ENCODE peak calls at places on chromosomes 11 and 22, in eight cellular contexts. K is thyroid gland, N is omental fat pad, I is choroid plexus epithelial cell, S is H9, R is fibroblast of lung, Q is mesothelial cell of epicardium, C is GM13977. L is an unnamed sample.

GRCh38 chr22:49462291-49462690 is 365.4 kb downstream of the BRD1 start:
- DNase-seq in K (no peak), N (no peak), I (no peak), S (no peak), R (no peak), Q (no peak), C (no peak), L (no peak)

GRCh38 chr11:34356576-34356917 is 1.3 kb downstream of the ABTB2 start:
- DNase-seq in K (no peak), N (no peak), I (peak; percentile 44), S (peak; percentile 61), R (peak; percentile 81), Q (peak; percentile 41), C (peak; percentile 19), L (no peak)

GRCh38 chr22:27032121-27032761 is 374.9 kb downstream of the MIAT start:
- DNase-seq in K (no peak), N (no peak), I (peak; percentile 46), S (peak; percentile 82), R (peak; percentile 6), Q (no peak), C (no peak), L (no peak)

GRCh38 chr11:13434247-13435205 is 28.5 kb downstream of the BTBD10 start:
- DNase-seq in K (no peak), N (no peak), I (no peak), S (no peak), R (peak; percentile 28), Q (no peak), C (no peak), L (no peak)

GRCh38 chr22:40400173-40400572 is 29.8 kb downstream of the SGSM3 start:
- DNase-seq in K (no peak), N (no peak), I (no peak), S (no peak), R (no peak), Q (no peak), C (peak; percentile 62), L (peak; percentile 49)

GRCh38 chr11:74357449-74357848 is 40.8 kb downstream of the PGM2L1 start:
- DNase-seq in K (no peak), N (no peak), I (no peak), S (no peak), R (no peak), Q (no peak), C (no peak), L (no peak)

GRCh38 chr22:40951795-40952602 is 821 bp downstream of the RBX1 start:
- DNase-seq in K (no peak), N (no peak), I (no peak), S (no peak), R (no peak), Q (no peak), C (peak; percentile 25), L (no peak)

GRCh38 chr11:65898656-65899355 is 1.4 kb downstream of the FOSL1 start:
- DNase-seq in K (no peak), N (no peak), I (peak; percentile 34), S (no peak), R (no peak), Q (no peak), C (no peak), L (no peak)

DNA sequence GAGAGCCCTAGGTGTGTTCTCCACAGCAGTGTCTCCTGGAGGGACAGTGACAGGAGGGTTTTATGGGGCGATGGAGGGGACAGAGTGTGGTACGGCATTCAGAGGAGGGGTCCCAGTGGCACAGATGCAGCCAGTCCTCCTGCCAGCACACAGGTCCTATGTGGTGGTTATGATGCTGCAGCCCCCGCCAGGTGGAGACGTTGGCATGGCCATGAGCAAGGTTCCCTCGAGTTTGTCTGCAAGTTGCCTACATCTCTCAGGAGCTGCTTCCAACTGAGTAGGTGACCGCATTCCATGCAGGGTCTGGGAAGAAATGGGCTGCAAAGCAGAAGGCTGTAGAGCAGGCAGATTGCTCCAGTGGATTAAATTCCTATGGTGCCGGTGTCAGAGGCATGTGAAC is 646.0 kb downstream of the TBC1D22A start:
- DNase-seq in K (no peak), N (no peak), I (no peak), S (no peak), R (no peak), Q (peak; percentile 1), C (no peak), L (no peak)
- TF ChIP-seq CTCF in K (no peak), N (no peak), I (no peak), S (no peak), R (no peak), Q (no peak), C (no peak), L (no peak)

DNA sequence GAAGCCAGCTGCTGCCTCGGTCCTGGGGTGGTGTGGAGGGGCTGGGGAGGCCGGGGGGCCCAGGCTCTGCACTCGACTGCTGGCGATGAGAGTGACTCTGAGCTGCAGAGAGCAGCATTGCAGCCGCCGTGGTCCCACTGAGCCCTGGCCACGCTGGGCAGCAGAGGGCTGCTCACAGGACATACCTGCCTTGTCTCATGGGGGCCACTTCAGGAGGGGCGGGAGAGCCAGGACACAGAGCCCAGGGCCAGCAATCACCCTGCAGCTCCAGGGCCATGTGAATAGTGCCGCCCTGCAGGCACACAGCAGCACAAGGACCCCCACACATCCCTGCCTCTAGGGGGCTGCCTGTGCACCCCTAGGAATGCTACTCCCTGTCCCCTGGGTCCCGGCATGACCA is 147.0 kb downstream of the CRYBB2 start:
- DNase-seq in K (no peak), N (no peak), I (no peak), S (no peak), R (no peak), Q (no peak), C (no peak), L (no peak)
- TF ChIP-seq CTCF in K (no peak), N (no peak), I (no peak), S (peak; percentile 40), R (no peak), Q (no peak), C (no peak), L (no peak)

DNA sequence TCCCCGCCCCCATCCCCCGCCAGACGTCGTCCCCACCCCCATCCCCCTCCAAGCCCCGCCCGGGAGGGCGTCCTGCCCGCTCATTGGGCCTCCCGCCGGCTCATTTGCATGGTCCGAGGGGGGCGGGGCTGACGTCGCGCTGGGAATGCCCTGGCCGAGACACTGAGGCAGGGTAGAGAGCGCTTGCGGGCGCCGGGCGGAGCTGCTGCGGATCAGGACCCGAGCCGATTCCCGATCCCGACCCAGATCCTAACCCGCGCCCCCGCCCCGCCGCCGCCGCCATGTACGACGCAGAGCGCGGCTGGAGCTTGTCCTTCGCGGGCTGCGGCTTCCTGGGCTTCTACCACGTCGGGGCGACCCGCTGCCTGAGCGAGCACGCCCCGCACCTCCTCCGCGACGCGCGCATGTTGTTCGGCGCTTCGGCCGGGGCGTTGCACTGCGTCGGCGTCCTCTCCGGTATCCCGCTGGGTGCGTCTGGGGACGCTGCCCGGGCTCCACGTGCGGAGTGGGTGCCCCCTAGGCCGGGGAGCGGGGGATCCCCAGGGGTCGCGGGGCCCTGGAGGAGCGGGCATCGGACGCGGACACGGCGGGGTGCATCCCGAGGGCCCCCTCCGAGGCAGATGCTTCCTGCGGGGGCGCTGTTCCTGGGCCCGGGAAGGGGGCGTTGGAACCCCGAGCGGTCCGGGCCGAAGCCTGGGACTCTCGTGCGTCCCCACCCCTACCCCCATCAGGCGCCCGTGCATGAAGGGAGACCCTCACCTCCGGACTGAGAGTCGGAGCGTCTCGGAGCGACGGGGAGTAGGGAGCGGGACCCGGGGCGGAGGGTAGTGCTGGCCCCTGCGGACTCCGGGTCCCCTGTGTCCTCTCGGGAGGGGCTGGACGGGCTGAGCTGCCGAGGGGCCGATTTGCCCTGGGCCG is at the start of gene PNPLA3:
- DNase-seq in K (peak; percentile 87), N (peak; percentile 86), I (peak; percentile 90), S (peak; percentile 95), R (peak; percentile 88), Q (peak; percentile 97), C (peak; percentile 89), L (peak; percentile 60)
- TF ChIP-seq CTCF in K (no peak), N (no peak), I (peak; percentile 44), S (peak; percentile 61), R (no peak), Q (no peak), C (no peak), L (no peak)

DNA sequence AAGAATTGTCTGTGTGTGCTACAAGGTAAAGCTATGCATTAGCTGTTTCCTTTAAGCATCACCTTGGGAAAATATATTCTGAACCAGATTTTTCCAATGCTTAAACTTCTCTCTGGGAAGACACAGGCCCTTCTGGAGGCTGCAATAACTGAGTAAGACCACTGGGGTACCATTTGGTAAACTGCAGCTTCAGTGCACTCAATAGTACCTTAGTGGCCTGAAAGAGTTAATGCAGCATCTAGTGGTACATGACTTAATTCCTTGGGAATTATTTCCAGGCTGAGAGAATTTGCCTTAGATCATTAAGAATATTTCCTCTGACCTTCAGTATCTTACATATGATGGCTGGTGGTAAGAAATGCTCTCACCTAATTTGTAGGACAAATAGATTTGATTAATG is 727.4 kb downstream of the DLG2 start:
- DNase-seq in K (no peak), N (no peak), I (peak; percentile 50), S (peak; percentile 44), R (peak; percentile 61), Q (no peak), C (no peak), L (no peak)
- TF ChIP-seq CTCF in K (no peak), N (no peak), I (peak; percentile 53), S (peak; percentile 80), R (peak; percentile 6), Q (peak; percentile 51), C (peak; percentile 8), L (no peak)

DNA sequence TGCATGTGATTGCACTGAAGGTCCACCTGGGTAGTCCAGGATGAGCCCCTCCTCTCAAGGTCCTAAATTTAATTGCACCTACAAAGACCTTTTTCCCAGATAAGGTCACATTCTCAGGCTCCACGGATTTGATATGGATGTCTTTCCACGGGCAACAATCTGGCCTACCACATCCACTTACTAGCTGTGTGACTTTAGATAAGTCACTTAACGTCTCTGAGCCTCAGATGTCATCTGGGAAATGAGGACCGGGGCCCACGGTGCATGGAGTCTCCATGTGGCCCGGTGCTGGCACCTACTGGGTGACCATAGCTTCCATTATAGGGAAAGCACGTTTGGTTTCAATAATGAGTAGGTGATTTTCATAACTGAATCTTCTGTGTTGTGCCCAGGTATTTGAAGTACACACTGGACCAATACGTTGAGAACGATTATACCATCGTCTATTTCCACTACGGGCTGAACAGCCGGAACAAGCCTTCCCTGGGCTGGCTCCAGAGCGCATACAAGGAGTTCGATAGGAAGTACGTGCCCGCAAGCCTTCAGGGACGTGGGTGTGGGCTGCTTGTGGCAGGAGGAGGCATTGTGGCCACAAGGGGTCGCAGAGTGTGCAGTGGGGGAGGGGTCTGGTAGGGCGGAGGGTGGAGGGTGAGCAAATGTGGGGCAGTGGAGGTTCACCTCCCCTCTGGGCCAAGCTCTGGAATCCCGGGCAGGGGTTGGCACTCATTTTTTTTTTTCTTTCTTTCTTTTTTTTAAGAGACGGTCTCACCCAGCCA is 55.7 kb downstream of the ARHGAP8 start:
- DNase-seq in K (no peak), N (no peak), I (no peak), S (peak; percentile 73), R (peak; percentile 8), Q (no peak), C (no peak), L (no peak)
- TF ChIP-seq CTCF in K (no peak), N (no peak), I (peak; percentile 22), S (peak; percentile 65), R (no peak), Q (no peak), C (peak; percentile 30), L (no peak)

L was measured in activated B cell treated with CpG ODN at 0.5 μM for 24 hours.